ENCODE peak calls at places on chromosomes 6 and 20, in four cellular contexts. D, Y, Z and Q are unnamed samples.

GRCh38 chr6:119280080-119280479 is 69.5 kb downstream of the MAN1A1 start:
- DNase-seq in D (no peak), Y (no peak), Z (no peak), Q (no peak)

GRCh38 chr6:42783177-42783875 is 1.5 kb downstream of the BICRAL start:
- DNase-seq in D (peak), Y (peak), Z (peak), Q (peak)

GRCh38 chr6:43020847-43021246 is 576 bp upstream of the RRP36 start:
- DNase-seq in D (no peak), Y (peak), Z (peak), Q (peak)

GRCh38 chr6:98605705-98606104 is 228.7 kb upstream of the POU3F2 start:
- DNase-seq in D (no peak), Y (no peak), Z (no peak), Q (no peak)

GRCh38 chr20:39661833-39662232 is 699.7 kb downstream of the DHX35 start:
- DNase-seq in D (no peak), Y (no peak), Z (no peak), Q (no peak)

GRCh38 chr6:96542702-96543101 is 20.2 kb upstream of the FHL5 start:
- DNase-seq in D (no peak), Y (peak), Z (peak), Q (no peak)

GRCh38 chr6:47655719-47656595 is 42.4 kb upstream of the ADGRF4 start:
- DNase-seq in D (peak), Y (peak), Z (peak), Q (peak)

GRCh38 chr20:44720994-44721784 is 6.0 kb downstream of the CCN5 start:
- DNase-seq in D (no peak), Y (no peak), Z (peak), Q (no peak)

GRCh38 chr6:9612489-9612888 is 802.4 kb downstream of the TFAP2A start:
- DNase-seq in D (no peak), Y (no peak), Z (peak), Q (no peak)

GRCh38 chr6:131015630-131016263 is 47.3 kb downstream of the EPB41L2 start:
- DNase-seq in D (no peak), Y (no peak), Z (peak), Q (no peak)

GRCh38 chr6:161228911-161229591 is 44.8 kb downstream of the AGPAT4 start:
- DNase-seq in D (peak), Y (peak), Z (peak), Q (no peak)

GRCh38 chr20:20024942-20025341 is 7.8 kb downstream of the NAA20 start:
- DNase-seq in D (no peak), Y (peak), Z (peak), Q (no peak)

GRCh38 chr6:139756381-139756780 is 381.9 kb upstream of the CITED2 start:
- DNase-seq in D (no peak), Y (no peak), Z (no peak), Q (no peak)

GRCh38 chr6:125931733-125932450 is 24.7 kb upstream of the HINT3 start:
- DNase-seq in D (no peak), Y (no peak), Z (peak), Q (no peak)

GRCh38 chr20:3203315-3204123 is 963 bp downstream of the DDRGK1 start:
- DNase-seq in D (no peak), Y (peak), Z (peak), Q (no peak)

GRCh38 chr6:80003841-80004198 is 629 bp upstream of the TTK start:
- DNase-seq in D (no peak), Y (no peak), Z (no peak), Q (peak)
- H2BK5ac ChIP-seq in D (no peak), Y (no peak), Z (peak), Q (no peak)

GRCh38 chr6:39880521-39881048 is 53.7 kb downstream of the MOCS1 start:
- DNase-seq in D (no peak), Y (no peak), Z (no peak), Q (no peak)

GRCh38 chr6:39879535-39879934 is 54.7 kb downstream of the MOCS1 start:
- DNase-seq in D (no peak), Y (no peak), Z (no peak), Q (no peak)

GRCh38 chr6:39881851-39882566 is 52.3 kb downstream of the MOCS1 start:
- DNase-seq in D (no peak), Y (no peak), Z (peak), Q (no peak)

GRCh38 chr6:39884696-39885095 is 49.6 kb downstream of the MOCS1 start:
- DNase-seq in D (no peak), Y (no peak), Z (peak), Q (no peak)

GRCh38 chr6:39882567-39882953 is 51.7 kb downstream of the MOCS1 start:
- DNase-seq in D (no peak), Y (no peak), Z (peak), Q (no peak)
- H3K23ac ChIP-seq in D (no peak), Y (no peak), Z (no peak), Q (no peak)

GRCh38 chr6:91631227-91631626 is 1044.4 kb upstream of the MAP3K7 start:
- DNase-seq in D (no peak), Y (no peak), Z (no peak), Q (no peak)
- H2BK5ac ChIP-seq in D (no peak), Y (no peak), Z (no peak), Q (no peak)

GRCh38 chr20:10807013-10807412 is 133.2 kb upstream of the JAG1 start:
- DNase-seq in D (no peak), Y (peak), Z (no peak), Q (no peak)
- H3K23ac ChIP-seq in D (no peak), Y (no peak), Z (no peak), Q (no peak)

GRCh38 chr6:148591656-148592055 is 155.2 kb upstream of the UST start:
- DNase-seq in D (no peak), Y (no peak), Z (no peak), Q (no peak)

GRCh38 chr6:148590881-148591280 is 155.9 kb upstream of the UST start:
- DNase-seq in D (no peak), Y (no peak), Z (no peak), Q (no peak)

GRCh38 chr6:148595550-148595949 is 151.3 kb upstream of the UST start:
- DNase-seq in D (no peak), Y (no peak), Z (no peak), Q (no peak)

GRCh38 chr6:148593813-148594170 is 153.0 kb upstream of the UST start:
- DNase-seq in D (no peak), Y (no peak), Z (peak), Q (no peak)

DNA sequence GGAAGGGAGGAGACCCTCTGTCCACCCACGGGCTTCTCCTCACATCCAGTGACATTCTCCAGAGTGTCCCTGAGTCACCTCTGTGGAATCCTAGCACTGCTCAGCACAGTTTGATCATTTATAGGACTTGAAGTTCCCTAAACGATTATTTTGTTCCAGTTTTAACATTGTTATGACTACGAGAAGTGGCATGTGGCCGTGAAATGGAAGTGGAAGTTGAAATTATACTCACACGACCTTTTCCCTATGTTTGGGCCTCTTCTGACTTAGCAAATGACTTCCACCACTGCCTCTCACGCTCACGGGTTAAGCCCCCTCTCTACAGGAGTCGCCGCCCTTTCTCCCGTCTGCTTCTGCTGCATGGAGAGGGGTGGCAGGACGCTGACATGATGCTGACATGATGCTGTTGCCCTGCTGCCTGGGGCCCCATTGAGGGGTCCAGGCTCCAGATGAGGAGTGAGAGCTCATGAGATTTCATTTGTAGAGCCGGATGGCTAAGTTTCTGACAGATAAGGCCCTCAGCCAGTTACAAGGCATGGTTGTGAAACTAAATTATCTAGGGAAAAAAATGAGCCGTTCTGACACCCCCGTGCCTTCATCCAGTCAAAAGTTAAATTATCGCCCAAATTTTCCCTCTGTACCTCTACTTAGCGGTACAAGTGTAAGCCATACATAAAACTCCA is 153.6 kb upstream of the UST start:
- DNase-seq in D (no peak), Y (peak), Z (peak), Q (no peak)
- H2BK5ac ChIP-seq in D (no peak), Y (no peak), Z (no peak), Q (no peak)

GRCh38 chr6:149627672-149628071 is 20.8 kb downstream of the KATNA1 start:
- DNase-seq in D (no peak), Y (no peak), Z (no peak), Q (no peak)
- H3K23ac ChIP-seq in D (no peak), Y (no peak), Z (no peak), Q (no peak)

GRCh38 chr20:36862857-36863668 is 12.9 kb upstream of the TLDC2 start:
- DNase-seq in D (no peak), Y (no peak), Z (no peak), Q (no peak)
- H2BK5ac ChIP-seq in D (peak), Y (no peak), Z (peak), Q (no peak)

DNA sequence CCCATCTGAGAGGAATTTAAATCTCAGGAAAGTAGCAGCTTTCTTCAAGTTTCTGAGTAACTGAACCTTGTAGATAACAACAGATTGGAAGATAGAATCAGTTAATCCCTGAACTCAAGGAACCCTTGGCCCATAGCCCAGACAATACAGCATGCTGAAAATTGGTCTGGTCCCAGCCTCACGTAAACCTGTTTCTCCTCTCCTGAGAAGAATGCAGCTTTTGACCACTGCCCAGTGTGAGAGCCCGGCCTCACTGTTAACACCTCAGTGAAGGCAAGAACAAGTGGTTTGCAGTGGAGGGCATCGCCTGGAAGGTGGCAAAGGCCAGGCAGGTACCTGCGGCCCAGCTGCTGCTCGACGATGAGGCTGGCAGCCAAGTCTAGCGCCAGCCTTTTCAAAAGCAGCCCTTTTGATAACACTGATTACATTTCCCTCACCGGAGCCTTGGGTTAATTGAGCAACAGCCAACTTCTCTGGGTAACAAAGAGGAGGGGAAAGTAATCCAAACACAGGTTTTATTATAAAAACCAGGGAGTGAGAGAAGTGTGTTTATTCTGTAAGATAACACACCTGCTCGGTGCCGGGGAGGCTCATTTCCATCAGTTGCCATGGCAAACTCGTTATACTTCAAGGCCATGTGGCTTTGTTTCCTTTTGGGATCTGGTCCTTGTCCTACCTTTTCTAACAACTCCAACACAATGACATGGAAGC is 54.0 kb downstream of the TRAF3IP2 start:
- DNase-seq in D (no peak), Y (peak), Z (no peak), Q (no peak)
- H3K23ac ChIP-seq in D (no peak), Y (peak), Z (no peak), Q (no peak)

GRCh38 chr6:31271641-31272357 is at the start of gene HLA-C:
- DNase-seq in D (peak), Y (peak), Z (peak), Q (peak)

GRCh38 chr6:31272856-31273626 is 1.1 kb upstream of the HLA-C start:
- DNase-seq in D (no peak), Y (peak), Z (no peak), Q (no peak)

GRCh38 chr6:31267504-31268371 is 4.2 kb downstream of the HLA-C start:
- DNase-seq in D (no peak), Y (no peak), Z (no peak), Q (no peak)

GRCh38 chr6:31272431-31272830 is 539 bp upstream of the HLA-C start:
- DNase-seq in D (no peak), Y (peak), Z (no peak), Q (no peak)

DNA sequence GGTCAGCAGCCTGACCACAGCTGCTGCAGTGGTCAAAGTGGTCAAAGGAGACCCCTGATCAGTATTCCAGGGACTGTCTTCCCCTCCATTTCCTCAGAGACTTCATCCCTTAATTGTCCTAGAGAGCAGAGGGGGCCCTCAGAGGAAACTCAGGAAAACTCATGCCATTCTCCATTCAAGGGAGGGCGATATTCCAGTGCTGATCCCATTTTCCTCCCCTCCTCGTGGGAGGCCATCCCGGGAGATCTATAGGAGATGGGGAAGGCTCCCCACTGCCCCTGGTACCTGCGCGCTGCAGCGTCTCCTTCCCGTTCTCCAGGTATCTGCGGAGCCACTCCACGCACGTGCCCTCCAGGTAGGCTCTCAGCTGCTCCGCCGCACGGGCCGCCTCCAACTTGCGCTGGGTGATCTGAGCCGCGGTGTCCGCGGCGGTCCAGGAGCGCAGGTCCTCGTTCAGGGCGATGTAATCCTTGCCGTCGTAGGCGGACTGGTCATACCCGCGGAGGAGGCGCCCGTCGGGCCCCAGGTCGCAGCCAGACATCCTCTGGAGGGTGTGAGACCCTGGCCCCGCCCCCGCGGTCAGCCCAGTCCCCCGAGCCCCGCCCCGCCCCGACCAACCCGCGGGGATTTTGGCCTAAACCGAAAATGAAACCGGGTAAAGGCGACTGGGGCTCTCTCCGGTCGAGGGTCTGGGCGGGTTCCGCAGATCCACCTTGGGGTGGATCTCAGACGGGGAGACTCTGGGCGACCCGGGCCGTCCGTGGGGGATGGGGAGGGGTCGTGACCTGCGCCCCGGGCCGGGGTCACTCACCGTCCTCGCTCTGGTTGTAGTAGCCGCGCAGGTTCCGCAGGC is 878 bp downstream of the HLA-C start:
- DNase-seq in D (peak), Y (peak), Z (peak), Q (peak)
- H2BK5ac ChIP-seq in D (no peak), Y (no peak), Z (no peak), Q (no peak)